ENCODE peak calls at places on chromosome 5, in ten cellular contexts. N is ovary, V is tibial nerve, I is HepG2, U is A549, J is suprapubic skin, X is esophagus muscularis mucosa, Y is stomach, F is upper lobe of left lung, P is sigmoid colon. T is an unnamed sample.

GRCh38 chr5:150272531-150272930 is 17.0 kb downstream of the CAMK2A start:
- DNase-seq in N (no peak), V (no peak), I (peak; percentile 55), U (peak; percentile 59), J (no peak), X (no peak), Y (no peak), F (no peak), P (no peak), T (no peak)

GRCh38 chr5:138032572-138033274 is at the start of gene FAM13B:
- DNase-seq in N (peak; percentile 79), V (peak; percentile 59), I (peak; percentile 46), U (peak; percentile 75), J (peak; percentile 91), X (peak; percentile 93), Y (peak; percentile 82), F (peak; percentile 96), P (peak; percentile 90), T (peak; percentile 82)

GRCh38 chr5:53337827-53338226 is 142.6 kb upstream of the FST start:
- DNase-seq in N (no peak), V (no peak), I (no peak), U (no peak), J (no peak), X (no peak), Y (no peak), F (no peak), P (no peak), T (no peak)

GRCh38 chr5:33306758-33307157 is 134.0 kb upstream of the TARS1 start:
- DNase-seq in N (no peak), V (no peak), I (no peak), U (no peak), J (no peak), X (no peak), Y (no peak), F (no peak), P (no peak), T (no peak)

GRCh38 chr5:65811004-65811403 is 89.0 kb downstream of the NLN start:
- DNase-seq in N (no peak), V (no peak), I (no peak), U (no peak), J (no peak), X (no peak), Y (no peak), F (no peak), P (no peak), T (no peak)

GRCh38 chr5:72383280-72384205 is 63.4 kb downstream of the PTCD2 start:
- DNase-seq in N (no peak), V (no peak), I (no peak), U (peak; percentile 21), J (no peak), X (no peak), Y (no peak), F (no peak), P (no peak), T (no peak)

GRCh38 chr5:78799254-78800017 is 150.9 kb upstream of the LHFPL2 start:
- DNase-seq in N (no peak), V (no peak), I (no peak), U (no peak), J (no peak), X (no peak), Y (no peak), F (no peak), P (no peak), T (no peak)

GRCh38 chr5:143695941-143696340 is 116.0 kb upstream of the HMHB1 start:
- DNase-seq in N (no peak), V (no peak), I (no peak), U (no peak), J (no peak), X (peak; percentile 14), Y (no peak), F (no peak), P (no peak), T (no peak)

GRCh38 chr5:14115323-14115895 is 27.7 kb upstream of the TRIO start:
- DNase-seq in N (no peak), V (no peak), I (no peak), U (no peak), J (no peak), X (no peak), Y (no peak), F (no peak), P (no peak), T (no peak)

GRCh38 chr5:153718713-153719112 is 228.2 kb downstream of the GRIA1 start:
- DNase-seq in N (no peak), V (no peak), I (no peak), U (no peak), J (no peak), X (peak; percentile 81), Y (no peak), F (no peak), P (no peak), T (no peak)

GRCh38 chr5:61082516-61083280 is 79.6 kb downstream of the SMIM15 start:
- DNase-seq in N (no peak), V (no peak), I (no peak), U (no peak), J (no peak), X (no peak), Y (no peak), F (no peak), P (no peak), T (no peak)

GRCh38 chr5:179802207-179802883 is 4.3 kb downstream of the MGAT4B start:
- DNase-seq in N (no peak), V (no peak), I (no peak), U (no peak), J (no peak), X (no peak), Y (no peak), F (peak; percentile 62), P (peak; percentile 77), T (no peak)

GRCh38 chr5:34826347-34826746 is 12.6 kb upstream of the TTC23L start:
- DNase-seq in N (no peak), V (no peak), I (no peak), U (no peak), J (no peak), X (no peak), Y (no peak), F (no peak), P (no peak), T (no peak)
- TF ChIP-seq EP300 in N (no peak), V (no peak), I (no peak), U (no peak), J (no peak), X (no peak), Y (no peak), F (no peak), P (no peak), T (no peak)

GRCh38 chr5:141760193-141760592 is 78.2 kb upstream of the ARAP3 start:
- DNase-seq in N (no peak), V (no peak), I (no peak), U (no peak), J (no peak), X (no peak), Y (no peak), F (no peak), P (no peak), T (no peak)
- TF ChIP-seq EP300 in N (no peak), V (no peak), I (no peak), U (no peak), J (no peak), X (no peak), Y (no peak), F (no peak), P (no peak), T (no peak)

GRCh38 chr5:176192094-176192721 is 46.0 kb upstream of the SIMC1 start:
- DNase-seq in N (no peak), V (no peak), I (no peak), U (no peak), J (no peak), X (no peak), Y (no peak), F (no peak), P (no peak), T (no peak)
- TF ChIP-seq EP300 in N (no peak), V (no peak), I (no peak), U (no peak), J (no peak), X (no peak), Y (no peak), F (no peak), P (no peak), T (no peak)

DNA sequence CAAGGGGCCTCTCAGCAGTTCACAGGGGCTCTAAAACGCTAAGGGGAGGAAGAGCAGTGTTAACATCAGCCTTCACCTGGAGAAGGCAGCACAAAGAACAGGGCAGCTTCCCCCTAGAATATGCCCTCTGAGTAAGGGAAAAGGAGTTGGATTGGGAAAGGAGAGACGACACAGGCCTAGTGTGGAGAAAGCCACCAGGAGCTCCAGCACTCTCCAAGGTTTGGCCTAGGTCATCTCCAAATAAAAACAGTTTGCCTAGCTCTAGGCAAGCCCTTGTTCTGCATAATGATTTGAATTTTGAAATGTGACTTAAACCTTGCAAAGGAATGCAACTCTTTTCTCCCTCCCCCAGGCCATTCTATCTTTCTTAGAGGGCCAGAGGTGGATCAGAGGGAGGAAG is 100.0 kb upstream of the SSBP2 start:
- DNase-seq in N (peak; percentile 13), V (no peak), I (no peak), U (no peak), J (no peak), X (no peak), Y (no peak), F (no peak), P (no peak), T (no peak)
- TF ChIP-seq EP300 in N (no peak), V (no peak), I (no peak), U (no peak), J (no peak), X (no peak), Y (no peak), F (no peak), P (no peak), T (no peak)

GRCh38 chr5:37825334-37825915 is 14.4 kb downstream of the GDNF start:
- DNase-seq in N (no peak), V (no peak), I (no peak), U (no peak), J (no peak), X (no peak), Y (no peak), F (no peak), P (no peak), T (no peak)
- TF ChIP-seq EP300 in N (no peak), V (no peak), I (no peak), U (no peak), J (no peak), X (no peak), Y (no peak), F (no peak), P (no peak), T (no peak)